ENCODE peak calls at places on chromosomes 13 and 19, in eight cellular contexts. One of them, this sample, is unnamed.

GRCh38 chr13:99980201-99981114 is 1.1 kb upstream of the ZIC2 start:
- DNase-seq in activated T-helper 1 cell treated with Interleukin-2 at 50 U/mL for 16 hours: no peak
- DNase-seq in activated CD4-positive, alpha-beta T cell treated with anti-CD3 and anti-CD28 coated beads for 1 hour: no peak
- DNase-seq in stimulated activated CD4-positive, alpha-beta T cell treated with anti-CD3 and anti-CD28 coated beads, TNF-alpha, amount 100 ng/mL, for 1 hour: no peak
- DNase-seq in activated T-cell treated with anti-CD3 and anti-CD28 coated beads for 1 hour: peak; percentile 46
- DNase-seq in thoracic aorta: no peak
- DNase-seq in astrocyte: peak; percentile 38
- DNase-seq in stimulated activated CD8-positive, alpha-beta memory T cell treated with anti-CD3 and anti-CD28 coated beads, Interleukin-2, amount 100 ng/mL, for 48 hours: peak; percentile 55
- DNase-seq in this sample: no peak

GRCh38 chr13:31749929-31750328 is 10.6 kb downstream of the RXFP2 start:
- DNase-seq in stimulated activated CD4-positive, alpha-beta T cell treated with anti-CD3 and anti-CD28 coated beads, TNF-alpha, amount 100 ng/mL, for 1 hour: no peak
- DNase-seq in activated CD4-positive, alpha-beta T cell treated with anti-CD3 and anti-CD28 coated beads for 1 hour: no peak
- DNase-seq in astrocyte: peak; percentile 92
- DNase-seq in activated T-cell treated with anti-CD3 and anti-CD28 coated beads for 1 hour: no peak
- DNase-seq in thoracic aorta: no peak
- DNase-seq in activated T-helper 1 cell treated with Interleukin-2 at 50 U/mL for 16 hours: no peak
- DNase-seq in stimulated activated CD8-positive, alpha-beta memory T cell treated with anti-CD3 and anti-CD28 coated beads, Interleukin-2, amount 100 ng/mL, for 48 hours: no peak
- DNase-seq in this sample: no peak

GRCh38 chr13:63954683-63955082 is 2539.0 kb upstream of the PCDH20 start:
- DNase-seq in thoracic aorta: no peak
- DNase-seq in activated T-helper 1 cell treated with Interleukin-2 at 50 U/mL for 16 hours: no peak
- DNase-seq in activated T-cell treated with anti-CD3 and anti-CD28 coated beads for 1 hour: no peak
- DNase-seq in stimulated activated CD8-positive, alpha-beta memory T cell treated with anti-CD3 and anti-CD28 coated beads, Interleukin-2, amount 100 ng/mL, for 48 hours: no peak
- DNase-seq in astrocyte: no peak
- DNase-seq in activated CD4-positive, alpha-beta T cell treated with anti-CD3 and anti-CD28 coated beads for 1 hour: no peak
- DNase-seq in stimulated activated CD4-positive, alpha-beta T cell treated with anti-CD3 and anti-CD28 coated beads, TNF-alpha, amount 100 ng/mL, for 1 hour: no peak
- DNase-seq in this sample: no peak

GRCh38 chr19:12996542-12997094 is 1.3 kb downstream of the NFIX start:
- DNase-seq in thoracic aorta: no peak
- DNase-seq in activated T-cell treated with anti-CD3 and anti-CD28 coated beads for 1 hour: no peak
- DNase-seq in activated CD4-positive, alpha-beta T cell treated with anti-CD3 and anti-CD28 coated beads for 1 hour: no peak
- DNase-seq in stimulated activated CD8-positive, alpha-beta memory T cell treated with anti-CD3 and anti-CD28 coated beads, Interleukin-2, amount 100 ng/mL, for 48 hours: no peak
- DNase-seq in stimulated activated CD4-positive, alpha-beta T cell treated with anti-CD3 and anti-CD28 coated beads, TNF-alpha, amount 100 ng/mL, for 1 hour: no peak
- DNase-seq in activated T-helper 1 cell treated with Interleukin-2 at 50 U/mL for 16 hours: no peak
- DNase-seq in astrocyte: no peak
- DNase-seq in this sample: no peak

GRCh38 chr13:19345916-19346422 is 164.3 kb upstream of the TUBA3C start:
- DNase-seq in astrocyte: no peak
- DNase-seq in stimulated activated CD4-positive, alpha-beta T cell treated with anti-CD3 and anti-CD28 coated beads, TNF-alpha, amount 100 ng/mL, for 1 hour: no peak
- DNase-seq in activated CD4-positive, alpha-beta T cell treated with anti-CD3 and anti-CD28 coated beads for 1 hour: no peak
- DNase-seq in activated T-helper 1 cell treated with Interleukin-2 at 50 U/mL for 16 hours: no peak
- DNase-seq in activated T-cell treated with anti-CD3 and anti-CD28 coated beads for 1 hour: no peak
- DNase-seq in stimulated activated CD8-positive, alpha-beta memory T cell treated with anti-CD3 and anti-CD28 coated beads, Interleukin-2, amount 100 ng/mL, for 48 hours: no peak
- DNase-seq in thoracic aorta: no peak
- DNase-seq in this sample: no peak

GRCh38 chr13:33070713-33071112 is 54.5 kb downstream of the KL start:
- DNase-seq in astrocyte: no peak
- DNase-seq in stimulated activated CD8-positive, alpha-beta memory T cell treated with anti-CD3 and anti-CD28 coated beads, Interleukin-2, amount 100 ng/mL, for 48 hours: no peak
- DNase-seq in stimulated activated CD4-positive, alpha-beta T cell treated with anti-CD3 and anti-CD28 coated beads, TNF-alpha, amount 100 ng/mL, for 1 hour: no peak
- DNase-seq in activated T-cell treated with anti-CD3 and anti-CD28 coated beads for 1 hour: no peak
- DNase-seq in activated CD4-positive, alpha-beta T cell treated with anti-CD3 and anti-CD28 coated beads for 1 hour: no peak
- DNase-seq in activated T-helper 1 cell treated with Interleukin-2 at 50 U/mL for 16 hours: no peak
- DNase-seq in thoracic aorta: no peak
- DNase-seq in this sample: no peak

GRCh38 chr13:99935772-99936171 is 35.8 kb downstream of the ZIC5 start:
- DNase-seq in activated CD4-positive, alpha-beta T cell treated with anti-CD3 and anti-CD28 coated beads for 1 hour: no peak
- DNase-seq in astrocyte: no peak
- DNase-seq in thoracic aorta: no peak
- DNase-seq in activated T-cell treated with anti-CD3 and anti-CD28 coated beads for 1 hour: no peak
- DNase-seq in activated T-helper 1 cell treated with Interleukin-2 at 50 U/mL for 16 hours: no peak
- DNase-seq in stimulated activated CD4-positive, alpha-beta T cell treated with anti-CD3 and anti-CD28 coated beads, TNF-alpha, amount 100 ng/mL, for 1 hour: no peak
- DNase-seq in stimulated activated CD8-positive, alpha-beta memory T cell treated with anti-CD3 and anti-CD28 coated beads, Interleukin-2, amount 100 ng/mL, for 48 hours: no peak
- DNase-seq in this sample: no peak

GRCh38 chr19:2083174-2083854 is 12.8 kb downstream of the MOB3A start:
- DNase-seq in stimulated activated CD4-positive, alpha-beta T cell treated with anti-CD3 and anti-CD28 coated beads, TNF-alpha, amount 100 ng/mL, for 1 hour: peak; percentile 59
- DNase-seq in astrocyte: no peak
- DNase-seq in activated T-helper 1 cell treated with Interleukin-2 at 50 U/mL for 16 hours: peak; percentile 62
- DNase-seq in activated CD4-positive, alpha-beta T cell treated with anti-CD3 and anti-CD28 coated beads for 1 hour: peak; percentile 55
- DNase-seq in activated T-cell treated with anti-CD3 and anti-CD28 coated beads for 1 hour: peak; percentile 55
- DNase-seq in thoracic aorta: no peak
- DNase-seq in stimulated activated CD8-positive, alpha-beta memory T cell treated with anti-CD3 and anti-CD28 coated beads, Interleukin-2, amount 100 ng/mL, for 48 hours: peak; percentile 52
- DNase-seq in this sample: no peak

GRCh38 chr13:26459276-26460131 is 98.0 kb upstream of the WASF3 start:
- DNase-seq in stimulated activated CD4-positive, alpha-beta T cell treated with anti-CD3 and anti-CD28 coated beads, TNF-alpha, amount 100 ng/mL, for 1 hour: no peak
- DNase-seq in stimulated activated CD8-positive, alpha-beta memory T cell treated with anti-CD3 and anti-CD28 coated beads, Interleukin-2, amount 100 ng/mL, for 48 hours: no peak
- DNase-seq in activated T-cell treated with anti-CD3 and anti-CD28 coated beads for 1 hour: no peak
- DNase-seq in activated CD4-positive, alpha-beta T cell treated with anti-CD3 and anti-CD28 coated beads for 1 hour: no peak
- DNase-seq in activated T-helper 1 cell treated with Interleukin-2 at 50 U/mL for 16 hours: no peak
- DNase-seq in thoracic aorta: no peak
- DNase-seq in astrocyte: no peak
- DNase-seq in this sample: no peak

GRCh38 chr19:29054886-29055675 is 157.9 kb downstream of the UQCRFS1 start:
- DNase-seq in activated CD4-positive, alpha-beta T cell treated with anti-CD3 and anti-CD28 coated beads for 1 hour: no peak
- DNase-seq in thoracic aorta: no peak
- DNase-seq in astrocyte: no peak
- DNase-seq in stimulated activated CD4-positive, alpha-beta T cell treated with anti-CD3 and anti-CD28 coated beads, TNF-alpha, amount 100 ng/mL, for 1 hour: no peak
- DNase-seq in stimulated activated CD8-positive, alpha-beta memory T cell treated with anti-CD3 and anti-CD28 coated beads, Interleukin-2, amount 100 ng/mL, for 48 hours: no peak
- DNase-seq in activated T-helper 1 cell treated with Interleukin-2 at 50 U/mL for 16 hours: no peak
- DNase-seq in activated T-cell treated with anti-CD3 and anti-CD28 coated beads for 1 hour: no peak
- DNase-seq in this sample: no peak

GRCh38 chr19:5806905-5807304 is 2.0 kb downstream of the NRTN start:
- DNase-seq in activated T-cell treated with anti-CD3 and anti-CD28 coated beads for 1 hour: no peak
- DNase-seq in activated T-helper 1 cell treated with Interleukin-2 at 50 U/mL for 16 hours: no peak
- DNase-seq in stimulated activated CD8-positive, alpha-beta memory T cell treated with anti-CD3 and anti-CD28 coated beads, Interleukin-2, amount 100 ng/mL, for 48 hours: no peak
- DNase-seq in stimulated activated CD4-positive, alpha-beta T cell treated with anti-CD3 and anti-CD28 coated beads, TNF-alpha, amount 100 ng/mL, for 1 hour: no peak
- DNase-seq in astrocyte: no peak
- DNase-seq in thoracic aorta: no peak
- DNase-seq in activated CD4-positive, alpha-beta T cell treated with anti-CD3 and anti-CD28 coated beads for 1 hour: no peak
- DNase-seq in this sample: no peak

GRCh38 chr13:74325106-74325505 is 190.9 kb upstream of the KLF12 start:
- DNase-seq in activated CD4-positive, alpha-beta T cell treated with anti-CD3 and anti-CD28 coated beads for 1 hour: no peak
- DNase-seq in thoracic aorta: no peak
- DNase-seq in stimulated activated CD4-positive, alpha-beta T cell treated with anti-CD3 and anti-CD28 coated beads, TNF-alpha, amount 100 ng/mL, for 1 hour: no peak
- DNase-seq in activated T-helper 1 cell treated with Interleukin-2 at 50 U/mL for 16 hours: no peak
- DNase-seq in stimulated activated CD8-positive, alpha-beta memory T cell treated with anti-CD3 and anti-CD28 coated beads, Interleukin-2, amount 100 ng/mL, for 48 hours: no peak
- DNase-seq in activated T-cell treated with anti-CD3 and anti-CD28 coated beads for 1 hour: no peak
- DNase-seq in astrocyte: peak; percentile 77
- DNase-seq in this sample: no peak

This sample was measured in CD14-positive monocyte.